ENCODE peak calls at places on chromosome 1, in six cellular contexts. S is stomach, R is heart left ventricle, T is transverse colon, E is aorta, N is right atrium auricular region. D is an unnamed sample. For H3K4me1, the result is how much of the 10 kb centered on the place peaks cover.

GRCh38 chr1:233982827-233983518 is 78.5 kb downstream of the SLC35F3 start:
- DNase-seq in T (no peak), S (no peak), R (no peak), E (no peak), N (no peak), D (no peak)

GRCh38 chr1:19457555-19457954 is 27.8 kb downstream of the CAPZB start:
- DNase-seq in R (no peak), T (no peak), E (no peak), S (no peak), N (no peak), D (no peak)

GRCh38 chr1:40404670-40405462 is 31.3 kb downstream of the SMAP2 start:
- DNase-seq in T (no peak), E (no peak), R (no peak), S (no peak), N (no peak), D (peak)

GRCh38 chr1:179090923-179091322 is 9.1 kb downstream of the TOR3A start:
- DNase-seq in R (no peak), E (no peak), S (peak), N (no peak), T (no peak), D (no peak)

GRCh38 chr1:226365831-226366231 is 42.1 kb downstream of the PARP1 start:
- DNase-seq in E (no peak), T (no peak), N (no peak), R (no peak), S (no peak), D (no peak)

GRCh38 chr1:54543729-54544496 is 4.1 kb upstream of the ACOT11 start:
- DNase-seq in N (no peak), E (no peak), R (no peak), S (no peak), T (no peak), D (no peak)

GRCh38 chr1:5945445-5945844 is 46.8 kb downstream of the NPHP4 start:
- DNase-seq in N (peak), E (no peak), T (no peak), R (no peak), S (no peak), D (no peak)

GRCh38 chr1:17232759-17233661 is 15.9 kb upstream of the PADI3 start:
- DNase-seq in E (no peak), N (no peak), R (no peak), S (no peak), T (peak), D (peak)

GRCh38 chr1:113140588-113141446 is 67.8 kb downstream of the LRIG2 start:
- DNase-seq in N (peak), T (peak), E (peak), S (peak), R (peak), D (peak)

GRCh38 chr1:209187589-209187988 is 395.9 kb upstream of the CAMK1G start:
- DNase-seq in N (no peak), R (no peak), T (no peak), E (no peak), S (no peak), D (no peak)

GRCh38 chr1:23548704-23549143 is 10.6 kb downstream of the ID3 start:
- DNase-seq in N (peak), T (peak), E (peak), R (peak), S (no peak), D (peak)

GRCh38 chr1:33330906-33331305 is 10.0 kb upstream of the A3GALT2 start:
- DNase-seq in N (no peak), E (no peak), T (no peak), S (no peak), R (no peak), D (no peak)

GRCh38 chr1:149997585-149998262 is 12.8 kb downstream of the OTUD7B start:
- DNase-seq in T (no peak), E (no peak), N (no peak), R (no peak), S (no peak), D (no peak)

GRCh38 chr1:152141971-152142584 is 16.9 kb downstream of the RPTN start:
- DNase-seq in E (peak), T (peak), S (peak), N (no peak), R (peak), D (peak)

GRCh38 chr1:90357980-90358379 is 359.1 kb downstream of the BARHL2 start:
- DNase-seq in N (no peak), R (no peak), T (no peak), E (no peak), S (no peak), D (no peak)

GRCh38 chr1:23984417-23985186 is 4.5 kb upstream of the SRSF10 start:
- DNase-seq in S (peak), T (peak), N (no peak), R (no peak), E (no peak), D (peak)

GRCh38 chr1:50985094-50985493 is 15.0 kb downstream of the CDKN2C start:
- DNase-seq in R (no peak), N (no peak), S (no peak), E (no peak), T (no peak), D (no peak)

GRCh38 chr1:46131093-46131492 is 1.3 kb downstream of the PIK3R3 start:
- DNase-seq in S (no peak), N (no peak), T (no peak), R (no peak), E (no peak), D (peak)

GRCh38 chr1:111553199-111553598 is 49.8 kb upstream of the ADORA3 start:
- DNase-seq in S (no peak), R (no peak), T (no peak), E (no peak), N (no peak), D (no peak)

GRCh38 chr1:248229360-248229908 is 1.8 kb upstream of the OR2M4 start:
- DNase-seq in N (no peak), T (no peak), R (no peak), S (no peak), E (no peak), D (no peak)

GRCh38 chr1:64965239-64966157 is 851 bp downstream of the JAK1 start:
- DNase-seq in S (peak), E (peak), N (peak), T (peak), R (peak), D (peak)

GRCh38 chr1:209045326-209046057 is 538.0 kb upstream of the CAMK1G start:
- DNase-seq in R (no peak), N (no peak), T (peak), S (no peak), E (no peak), D (no peak)

GRCh38 chr1:204093756-204094155 is 20.8 kb downstream of the SOX13 start:
- DNase-seq in S (no peak), R (no peak), T (no peak), N (no peak), E (no peak), D (no peak)
- H3K4me1 ChIP-seq in S (half or more), R (under half), T (half or more), N (under half), E (under half), D (under half)

DNA sequence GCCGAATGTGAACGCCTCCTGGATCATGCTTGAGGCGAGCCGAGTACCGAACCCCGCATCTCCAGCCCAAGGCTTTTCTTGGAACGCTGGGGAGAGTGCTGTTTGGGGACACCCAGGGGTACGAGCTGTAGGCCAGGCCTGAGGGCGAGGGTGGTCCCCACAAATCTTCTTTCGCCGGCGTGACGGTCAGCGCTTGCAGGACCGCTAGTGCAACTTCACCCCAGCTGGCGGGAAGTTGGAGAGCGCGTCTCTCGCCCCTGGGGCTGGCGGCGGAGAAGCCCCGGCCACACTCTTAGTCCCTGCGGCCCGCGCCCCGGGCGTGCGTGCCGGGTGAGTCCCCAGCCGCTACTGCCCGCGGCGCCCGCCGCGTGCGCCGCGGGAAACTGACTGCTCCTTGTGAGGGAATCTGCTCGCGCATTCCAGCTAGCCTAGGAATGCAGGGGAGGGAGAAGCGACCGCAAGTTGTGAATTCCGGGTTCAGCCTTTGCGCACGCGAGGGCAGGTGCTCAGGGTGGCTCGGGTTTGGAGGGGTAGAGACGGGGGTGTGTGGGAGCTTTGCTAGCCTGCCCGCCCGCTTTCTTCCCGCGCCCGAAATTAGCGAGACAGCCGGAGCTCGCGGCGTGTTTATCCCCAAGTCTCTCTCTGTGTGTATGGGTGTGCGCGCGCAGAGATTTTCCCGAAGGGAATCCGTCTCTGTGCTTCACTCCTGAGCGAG is 884 bp downstream of the LHX4 start:
- DNase-seq in N (no peak), T (no peak), E (no peak), R (no peak), S (no peak), D (no peak)
- H3K4me1 ChIP-seq in N (under half), T (under half), E (under half), R (under half), S (half or more), D (under half)

GRCh38 chr1:173015629-173016028 is 35.1 kb downstream of the TNFSF18 start:
- DNase-seq in N (no peak), S (no peak), T (no peak), R (no peak), E (no peak), D (no peak)
- H3K4me1 ChIP-seq in N (under half), S (under half), T (under half), R (under half), E (under half), D (under half)

GRCh38 chr1:107952989-107953388 is 12.0 kb downstream of the VAV3 start:
- DNase-seq in S (no peak), N (no peak), E (no peak), R (no peak), T (no peak), D (no peak)
- H3K4me1 ChIP-seq in S (under half), N (under half), E (under half), R (under half), T (under half), D (under half)